ENCODE peak calls at places on chromosomes 12 and 14, in five cellular contexts. S, W, D, G and T are unnamed samples.

GRCh38 chr14:50089213-50089612 is 27.2 kb downstream of the VCPKMT start:
- DNase-seq in S (no peak), W (no peak), D (no peak), G (no peak), T (no peak)

GRCh38 chr12:26938660-26939185 is 453 bp downstream of the FGFR1OP2 start:
- DNase-seq in S (peak; percentile 35), W (peak; percentile 22), D (no peak), G (no peak), T (no peak)

GRCh38 chr12:53530920-53531319 is 23.6 kb upstream of the NPFF start:
- DNase-seq in S (no peak), W (no peak), D (no peak), G (peak; percentile 25), T (no peak)

GRCh38 chr14:85316701-85317100 is 213.2 kb upstream of the FLRT2 start:
- DNase-seq in S (no peak), W (no peak), D (no peak), G (peak; percentile 12), T (no peak)

GRCh38 chr12:50104614-50105366 is 982 bp downstream of the GPD1 start:
- DNase-seq in S (peak; percentile 41), W (no peak), D (no peak), G (no peak), T (no peak)

GRCh38 chr12:3225154-3225795 is 148.1 kb downstream of the TSPAN9 start:
- DNase-seq in S (no peak), W (no peak), D (no peak), G (peak; percentile 57), T (no peak)

GRCh38 chr12:62604373-62604772 is 137.7 kb downstream of the MON2 start:
- DNase-seq in S (no peak), W (no peak), D (no peak), G (peak; percentile 12), T (no peak)

GRCh38 chr14:91889477-91890211 is 22.3 kb upstream of the TC2N start:
- DNase-seq in S (no peak), W (no peak), D (peak; percentile 50), G (no peak), T (no peak)

GRCh38 chr12:100820314-100820713 is 25.7 kb downstream of the ANO4 start:
- DNase-seq in S (no peak), W (no peak), D (no peak), G (peak; percentile 32), T (no peak)

GRCh38 chr12:104064031-104064841 is at the start of gene HCFC2:
- DNase-seq in S (peak; percentile 75), W (peak; percentile 89), D (peak; percentile 94), G (peak; percentile 85), T (peak; percentile 50)

GRCh38 chr14:55892906-55893305 is 225.3 kb upstream of the PELI2 start:
- DNase-seq in S (no peak), W (no peak), D (no peak), G (no peak), T (no peak)

GRCh38 chr12:1305063-1305434 is 289.3 kb downstream of the FBXL14 start:
- DNase-seq in S (no peak), W (no peak), D (no peak), G (no peak), T (no peak)

GRCh38 chr14:92487513-92488133 is 26.0 kb upstream of the RIN3 start:
- DNase-seq in S (no peak), W (no peak), D (no peak), G (no peak), T (no peak)

GRCh38 chr14:55221186-55221585 is 29.8 kb upstream of the DLGAP5 start:
- DNase-seq in S (no peak), W (no peak), D (no peak), G (peak; percentile 31), T (no peak)

DNA sequence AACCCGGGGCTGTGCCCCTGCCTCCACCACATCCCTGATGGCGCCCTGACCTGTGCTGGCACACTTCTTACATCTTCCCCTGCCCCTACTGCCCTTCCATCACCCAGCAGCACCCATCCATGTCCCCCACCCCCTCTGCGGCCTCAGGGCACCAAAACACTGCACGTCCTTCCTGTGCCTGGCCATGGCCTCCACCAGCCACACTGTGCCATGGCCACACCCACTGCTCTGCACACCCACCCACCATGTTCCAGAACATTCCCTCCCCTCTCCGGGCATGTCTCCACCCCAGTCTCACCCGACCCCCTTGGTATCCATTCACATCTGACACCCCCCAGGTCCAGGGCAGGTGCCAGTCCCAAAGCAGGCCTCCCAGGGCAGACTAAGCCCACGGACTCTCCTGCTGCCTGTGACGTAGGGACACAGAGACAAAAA is 24.3 kb downstream of the JAG2 start:
- DNase-seq in S (no peak), W (no peak), D (no peak), G (no peak), T (no peak)
- H3K27ac ChIP-seq in S (no peak overlapping the region), W (no peak overlapping the region), D (no peak overlapping the region), G (no peak overlapping the region), T (no peak overlapping the region)

GRCh38 chr12:108553799-108554198 is 7.2 kb downstream of the SART3 start:
- DNase-seq in S (no peak), W (no peak), D (no peak), G (no peak), T (no peak)
- H3K4me1 ChIP-seq in S (peaks cover 50% of the 10 kb centered on the region), W (peaks cover 11% of the 10 kb centered on the region), D (no peaks in the 10 kb centered on the region), G (no peaks in the 10 kb centered on the region), T (peaks cover 16% of the 10 kb centered on the region)

GRCh38 chr12:39369756-39370155 is 73.2 kb downstream of the KIF21A start:
- DNase-seq in S (no peak), W (no peak), D (no peak), G (no peak), T (no peak)
- H3K4me3 ChIP-seq in S (no peak overlapping the region), W (no peak overlapping the region), D (no peak overlapping the region), G (no peak overlapping the region), T (no peak overlapping the region)

GRCh38 chr12:46439793-46440511 is 67.4 kb upstream of the SLC38A2 start:
- DNase-seq in S (no peak), W (no peak), D (no peak), G (peak; percentile 59), T (no peak)
- H3K27ac ChIP-seq in S (no peak overlapping the region), W (no peak overlapping the region), D (no peak overlapping the region), G (no peak overlapping the region), T (no peak overlapping the region)

GRCh38 chr14:20455355-20456300 is 602 bp downstream of the APEX1 start:
- DNase-seq in S (no peak), W (peak; percentile 48), D (no peak), G (peak; percentile 89), T (no peak)
- H3K4me1 ChIP-seq in S (peaks cover 44% of the 10 kb centered on the region), W (peaks cover 26% of the 10 kb centered on the region), D (peaks cover 8% of the 10 kb centered on the region), G (peaks cover 7% of the 10 kb centered on the region), T (peaks cover 26% of the 10 kb centered on the region)

GRCh38 chr12:51392556-51393237 is 1.5 kb upstream of the GALNT6 start:
- DNase-seq in S (no peak), W (no peak), D (no peak), G (peak; percentile 66), T (no peak)

GRCh38 chr12:51391047-51391837 is at the start of gene GALNT6:
- DNase-seq in S (no peak), W (no peak), D (peak; percentile 28), G (no peak), T (no peak)

GRCh38 chr12:51388826-51389225 is 2.4 kb downstream of the GALNT6 start:
- DNase-seq in S (no peak), W (no peak), D (no peak), G (peak; percentile 44), T (no peak)

GRCh38 chr12:51389302-51389999 is 1.8 kb downstream of the GALNT6 start:
- DNase-seq in S (no peak), W (no peak), D (no peak), G (peak; percentile 96), T (no peak)

DNA sequence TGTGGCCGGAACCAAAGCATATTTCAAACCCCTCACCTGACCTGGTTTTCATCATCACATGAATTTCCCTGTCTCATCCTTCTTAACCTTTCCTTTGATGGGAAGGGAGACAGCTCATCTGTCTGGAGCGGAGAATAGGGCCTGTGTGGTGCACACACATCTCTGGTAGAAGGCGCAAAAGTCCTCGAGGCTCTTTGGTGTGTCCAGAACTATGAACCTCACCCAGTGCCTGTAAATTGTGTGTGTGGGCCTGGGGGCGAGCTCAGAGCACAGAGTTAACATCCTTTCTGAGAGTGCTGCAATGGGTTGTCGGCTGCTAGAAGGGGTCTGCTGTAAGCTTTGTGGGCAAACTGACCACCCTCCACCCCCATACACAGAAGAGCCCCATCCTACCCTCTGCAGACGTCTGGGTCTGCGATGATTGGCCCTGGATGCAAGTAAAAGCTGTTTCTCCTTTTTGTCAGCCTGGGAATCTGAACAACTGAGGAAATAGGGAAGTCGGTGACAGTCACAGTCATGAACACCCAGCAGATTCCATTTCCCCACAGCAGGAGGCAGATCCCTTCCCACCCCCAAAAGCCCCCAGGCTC is 654 bp downstream of the GALNT6 start:
- DNase-seq in S (no peak), W (no peak), D (no peak), G (no peak), T (no peak)
- H3K4me3 ChIP-seq in S (peak overlapping the region; percentile 70), W (no peak overlapping the region), D (no peak overlapping the region), G (peak overlapping the region; percentile 56), T (peak overlapping the region; percentile 62)

GRCh38 chr12:47754881-47755280 is 3.8 kb downstream of the RAPGEF3 start:
- DNase-seq in S (no peak), W (no peak), D (peak; percentile 50), G (no peak), T (no peak)

GRCh38 chr12:47752552-47752951 is 6.1 kb downstream of the RAPGEF3 start:
- DNase-seq in S (no peak), W (no peak), D (no peak), G (peak; percentile 30), T (no peak)

GRCh38 chr12:47754126-47754525 is 4.6 kb downstream of the RAPGEF3 start:
- DNase-seq in S (no peak), W (no peak), D (no peak), G (no peak), T (no peak)

GRCh38 chr12:47752121-47752520 is 6.6 kb downstream of the RAPGEF3 start:
- DNase-seq in S (no peak), W (no peak), D (no peak), G (no peak), T (no peak)

DNA sequence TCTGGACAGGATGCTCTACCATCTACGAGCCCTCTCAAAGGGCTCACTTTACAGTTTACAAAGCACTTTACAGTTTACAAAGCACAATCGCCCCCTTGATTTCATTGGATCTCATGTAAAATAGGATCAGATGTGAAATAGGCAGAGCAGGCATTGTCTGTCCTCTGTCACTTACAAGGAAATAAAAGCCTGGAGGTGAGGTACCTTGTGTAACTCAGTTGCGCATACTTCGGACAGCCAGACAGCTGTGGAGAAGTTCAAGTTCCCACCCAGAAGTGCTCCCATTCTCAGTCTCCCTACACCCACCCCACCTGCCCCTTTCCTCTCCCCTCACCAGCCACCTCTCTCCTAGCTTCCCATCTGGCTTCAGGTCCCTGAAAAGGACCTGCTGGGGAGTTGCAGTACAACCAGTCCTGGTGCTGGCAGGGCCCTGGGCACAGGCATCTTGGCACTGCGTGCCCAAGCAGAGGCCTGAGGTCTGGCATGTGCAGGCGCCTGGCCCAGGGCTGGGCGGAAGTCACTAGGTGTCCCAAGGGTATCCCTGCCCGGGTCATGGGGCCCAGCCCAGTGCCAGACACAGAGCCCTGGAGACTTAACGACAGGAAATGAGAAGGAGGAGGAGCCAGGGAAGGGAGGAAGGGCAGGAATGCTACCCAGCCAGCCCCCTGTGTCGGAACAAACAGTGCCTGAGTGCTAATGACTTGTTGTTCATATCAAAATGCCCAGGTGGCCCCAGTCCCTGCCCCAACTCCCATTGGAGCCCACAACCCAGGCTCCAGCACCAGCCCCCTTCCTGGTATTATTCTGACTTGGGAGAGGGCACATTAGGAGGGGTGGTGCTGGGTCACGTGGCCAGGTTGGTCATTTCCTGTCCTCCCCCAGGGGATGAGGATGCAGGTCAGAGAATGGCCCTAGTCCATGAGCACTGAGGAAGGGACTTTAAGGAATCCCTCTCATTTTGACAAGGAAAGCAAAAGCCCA is 5.4 kb downstream of the RAPGEF3 start:
- DNase-seq in S (no peak), W (no peak), D (peak; percentile 87), G (no peak), T (no peak)
- H3K27ac ChIP-seq in S (no peak overlapping the region), W (no peak overlapping the region), D (peak overlapping the region; percentile 72), G (no peak overlapping the region), T (peak overlapping the region; percentile 93)